ENCODE peak calls at places on chromosome 2, in four cellular contexts. Q, K, Y and C are unnamed samples.

GRCh38 chr2:43676322-43677050 is at the start of gene C1GALT1C1L:
- DNase-seq in Q (peak; percentile 15), K (no peak), Y (no peak), C (no peak)

GRCh38 chr2:12296120-12296519 is 420.6 kb upstream of the TRIB2 start:
- DNase-seq in K (no peak), Y (no peak), Q (no peak), C (no peak)

GRCh38 chr2:47803363-47803762 is 20.4 kb downstream of the MSH6 start:
- DNase-seq in K (no peak), Q (no peak), Y (no peak), C (no peak)

GRCh38 chr2:107932986-107933385 is 53.3 kb upstream of the SLC5A7 start:
- DNase-seq in Y (no peak), Q (no peak), K (no peak), C (no peak)

GRCh38 chr2:109459485-109459884 is 154.3 kb downstream of the SEPTIN10 start:
- DNase-seq in Q (no peak), K (no peak), Y (no peak), C (no peak)

GRCh38 chr2:42367835-42368234 is 6.8 kb upstream of the COX7A2L start:
- DNase-seq in Y (no peak), Q (no peak), K (no peak), C (no peak)

GRCh38 chr2:69734040-69734611 is 7.8 kb upstream of the ANXA4 start:
- DNase-seq in Y (no peak), K (no peak), Q (no peak), C (no peak)

GRCh38 chr2:99469394-99469793 is 20.4 kb downstream of the REV1 start:
- DNase-seq in Y (no peak), K (no peak), Q (no peak), C (no peak)

GRCh38 chr2:177201919-177202346 is 10.7 kb upstream of the HNRNPA3 start:
- DNase-seq in K (no peak), Y (no peak), Q (no peak), C (no peak)

GRCh38 chr2:26274058-26274613 is 29.4 kb downstream of the HADHB start:
- DNase-seq in Y (no peak), K (no peak), Q (peak; percentile 71), C (no peak)

GRCh38 chr2:219079417-219079816 is 18.7 kb upstream of the IHH start:
- DNase-seq in K (no peak), Q (no peak), Y (no peak), C (no peak)

GRCh38 chr2:33598472-33599174 is 476 bp downstream of the FAM98A start:
- DNase-seq in Q (no peak), Y (peak; percentile 1), K (peak; percentile 26), C (peak; percentile 10)

GRCh38 chr2:227460833-227461232 is 11.1 kb upstream of the AGFG1 start:
- DNase-seq in Q (no peak), K (no peak), Y (no peak), C (no peak)

GRCh38 chr2:26463252-26464207 is 14.4 kb downstream of the OTOF start:
- DNase-seq in K (no peak), Y (no peak), Q (no peak), C (no peak)

GRCh38 chr2:108492364-108492763 is 41.9 kb upstream of the LIMS1 start:
- DNase-seq in Y (no peak), Q (peak; percentile 93), K (no peak), C (no peak)

GRCh38 chr2:26786207-26787023 is 559 bp downstream of the CENPA start:
- DNase-seq in K (no peak), Q (no peak), Y (no peak), C (no peak)

GRCh38 chr2:203737360-203737759 is 30.9 kb downstream of the CD28 start:
- DNase-seq in K (no peak), Q (no peak), Y (no peak), C (no peak)

GRCh38 chr2:85611705-85612587 is at the start of gene C2orf68:
- DNase-seq in Y (peak; percentile 77), K (peak; percentile 68), Q (no peak), C (peak; percentile 79)

GRCh38 chr2:221572821-221573429 is 821 bp upstream of the EPHA4 start:
- DNase-seq in Y (peak; percentile 3), Q (no peak), K (peak; percentile 23), C (peak; percentile 3)